ENCODE peak calls at places on chromosome 14, in seven cellular contexts. One of them, this sample, is unnamed.
A peak's percentile ranks its signal among the peaks of the same experiment; 100 is the strongest.

GRCh38 chr14:64826845-64827244 is 52.9 kb downstream of the SPTB start:
- DNase-seq in GM12892: no peak
- DNase-seq in heart left ventricle: no peak
- DNase-seq in uterus: no peak
- DNase-seq in IMR-90: no peak
- DNase-seq in ovary: no peak
- DNase-seq in lower leg skin: no peak
- DNase-seq in this sample: no peak

GRCh38 chr14:104367811-104368750 is 211.5 kb upstream of the C14orf180 start:
- DNase-seq in lower leg skin: no peak
- DNase-seq in uterus: no peak
- DNase-seq in IMR-90: no peak
- DNase-seq in GM12892: no peak
- DNase-seq in heart left ventricle: peak; percentile 14
- DNase-seq in ovary: no peak
- DNase-seq in this sample: no peak

GRCh38 chr14:83023369-83023768 is 1489.7 kb upstream of the SEL1L start:
- DNase-seq in GM12892: no peak
- DNase-seq in ovary: no peak
- DNase-seq in IMR-90: no peak
- DNase-seq in uterus: no peak
- DNase-seq in lower leg skin: no peak
- DNase-seq in heart left ventricle: no peak
- DNase-seq in this sample: no peak

GRCh38 chr14:30621354-30621953 is 665 bp upstream of the SCFD1 start:
- DNase-seq in IMR-90: peak; percentile 3
- DNase-seq in uterus: no peak
- DNase-seq in ovary: peak; percentile 21
- DNase-seq in heart left ventricle: no peak
- DNase-seq in GM12892: no peak
- DNase-seq in lower leg skin: no peak
- DNase-seq in this sample: peak; percentile 4

GRCh38 chr14:105126126-105126969 is 42.2 kb downstream of the JAG2 start:
- DNase-seq in ovary: no peak
- DNase-seq in IMR-90: no peak
- DNase-seq in lower leg skin: no peak
- DNase-seq in heart left ventricle: no peak
- DNase-seq in GM12892: no peak
- DNase-seq in uterus: no peak
- DNase-seq in this sample: no peak

GRCh38 chr14:64474041-64474440 is 8.7 kb downstream of the AKAP5 start:
- DNase-seq in uterus: no peak
- DNase-seq in heart left ventricle: no peak
- DNase-seq in lower leg skin: no peak
- DNase-seq in GM12892: no peak
- DNase-seq in IMR-90: no peak
- DNase-seq in ovary: no peak
- DNase-seq in this sample: no peak

GRCh38 chr14:82720931-82721330 is 1187.3 kb upstream of the SEL1L start:
- DNase-seq in IMR-90: no peak
- DNase-seq in GM12892: no peak
- DNase-seq in heart left ventricle: no peak
- DNase-seq in lower leg skin: no peak
- DNase-seq in uterus: no peak
- DNase-seq in ovary: no peak
- DNase-seq in this sample: no peak

GRCh38 chr14:90456551-90456950 is 59.7 kb downstream of the CALM1 start:
- DNase-seq in heart left ventricle: no peak
- DNase-seq in uterus: no peak
- DNase-seq in GM12892: no peak
- DNase-seq in lower leg skin: no peak
- DNase-seq in IMR-90: no peak
- DNase-seq in ovary: no peak
- DNase-seq in this sample: no peak

GRCh38 chr14:100398044-100398443 is 74.9 kb downstream of the SLC25A47 start:
- DNase-seq in lower leg skin: no peak
- DNase-seq in GM12892: no peak
- DNase-seq in uterus: no peak
- DNase-seq in heart left ventricle: no peak
- DNase-seq in ovary: no peak
- DNase-seq in IMR-90: no peak
- DNase-seq in this sample: no peak

GRCh38 chr14:100767788-100768536 is 41.3 kb downstream of the DLK1 start:
- DNase-seq in lower leg skin: no peak
- DNase-seq in ovary: no peak
- DNase-seq in GM12892: no peak
- DNase-seq in IMR-90: no peak
- DNase-seq in uterus: no peak
- DNase-seq in heart left ventricle: no peak
- DNase-seq in this sample: no peak

GRCh38 chr14:33085799-33086198 is 147.1 kb downstream of the NPAS3 start:
- DNase-seq in ovary: no peak
- DNase-seq in GM12892: no peak
- DNase-seq in uterus: no peak
- DNase-seq in lower leg skin: no peak
- DNase-seq in IMR-90: no peak
- DNase-seq in heart left ventricle: no peak
- DNase-seq in this sample: no peak

GRCh38 chr14:102909911-102910310 is 12.6 kb upstream of the AMN start:
- DNase-seq in uterus: no peak
- DNase-seq in lower leg skin: no peak
- DNase-seq in IMR-90: no peak
- DNase-seq in heart left ventricle: no peak
- DNase-seq in GM12892: no peak
- DNase-seq in ovary: no peak
- DNase-seq in this sample: no peak

GRCh38 chr14:102911541-102911951 is 10.9 kb upstream of the AMN start:
- DNase-seq in lower leg skin: no peak
- DNase-seq in IMR-90: no peak
- DNase-seq in ovary: no peak
- DNase-seq in heart left ventricle: no peak
- DNase-seq in uterus: no peak
- DNase-seq in GM12892: no peak
- DNase-seq in this sample: no peak

GRCh38 chr14:102908766-102909455 is 13.6 kb upstream of the AMN start:
- DNase-seq in uterus: no peak
- DNase-seq in lower leg skin: no peak
- DNase-seq in GM12892: no peak
- DNase-seq in IMR-90: no peak
- DNase-seq in heart left ventricle: no peak
- DNase-seq in ovary: no peak
- DNase-seq in this sample: no peak

GRCh38 chr14:102909462-102909861 is 13.0 kb upstream of the AMN start:
- DNase-seq in uterus: no peak
- DNase-seq in heart left ventricle: no peak
- DNase-seq in IMR-90: no peak
- DNase-seq in lower leg skin: no peak
- DNase-seq in GM12892: no peak
- DNase-seq in ovary: no peak
- DNase-seq in this sample: no peak

DNA sequence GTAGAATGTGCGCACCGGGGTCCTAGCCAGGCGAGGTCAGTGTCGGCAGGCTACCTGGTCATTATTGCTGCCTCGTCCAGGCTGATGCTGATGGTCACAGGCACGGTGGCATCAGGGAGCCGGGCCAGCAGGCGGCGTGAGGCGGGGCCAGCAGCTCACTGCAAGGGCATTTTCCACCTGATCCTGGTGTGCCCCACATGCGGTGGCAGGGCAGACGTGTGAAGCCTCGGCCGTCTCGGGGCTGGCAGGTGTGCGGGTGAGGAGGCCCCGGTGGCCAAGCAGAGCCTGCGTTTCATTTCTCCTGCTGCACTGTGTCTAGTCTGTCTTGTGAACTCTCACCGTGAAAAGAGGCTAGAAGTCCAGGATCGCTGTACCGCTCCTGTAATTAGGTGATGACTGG is 12.0 kb upstream of the AMN start:
- DNase-seq in heart left ventricle: no peak
- DNase-seq in GM12892: no peak
- DNase-seq in lower leg skin: no peak
- DNase-seq in ovary: no peak
- DNase-seq in uterus: no peak
- DNase-seq in IMR-90: no peak
- DNase-seq in this sample: no peak
- TF ChIP-seq POLR2A in heart left ventricle: no peak
- TF ChIP-seq POLR2A in GM12892: no peak
- TF ChIP-seq POLR2A in lower leg skin: no peak
- TF ChIP-seq POLR2A in ovary: no peak
- TF ChIP-seq POLR2A in uterus: no peak
- TF ChIP-seq POLR2A in IMR-90: no peak
- TF ChIP-seq POLR2A in this sample: no peak

DNA sequence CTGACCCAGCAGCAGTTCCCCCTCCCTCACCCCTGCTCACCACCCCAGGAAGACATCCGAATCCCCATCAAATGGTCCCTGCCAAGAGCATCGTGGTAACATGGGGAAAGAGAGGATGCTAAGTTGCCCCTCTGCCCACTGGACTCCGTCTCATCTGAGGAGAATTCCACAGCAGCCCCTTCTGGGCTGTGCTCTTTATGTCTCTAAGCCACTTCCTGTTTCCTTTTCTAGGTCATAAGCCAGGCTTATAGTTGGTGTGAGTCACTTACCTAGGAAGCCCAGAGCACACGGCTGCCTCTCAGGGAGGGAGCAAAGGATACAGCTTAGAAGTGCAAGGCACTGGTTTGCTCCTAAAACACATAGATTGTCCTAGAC is 76.0 kb downstream of the VCPKMT start:
- DNase-seq in lower leg skin: no peak
- DNase-seq in uterus: no peak
- DNase-seq in IMR-90: peak; percentile 86
- DNase-seq in heart left ventricle: no peak
- DNase-seq in GM12892: no peak
- DNase-seq in ovary: no peak
- DNase-seq in this sample: no peak
- TF ChIP-seq POLR2A in lower leg skin: no peak
- TF ChIP-seq POLR2A in uterus: no peak
- TF ChIP-seq POLR2A in IMR-90: no peak
- TF ChIP-seq POLR2A in heart left ventricle: no peak
- TF ChIP-seq POLR2A in GM12892: peak; percentile 68
- TF ChIP-seq POLR2A in ovary: no peak
- TF ChIP-seq POLR2A in this sample: peak; percentile 62

GRCh38 chr14:75650253-75651058 is 10.2 kb downstream of the ERG28 start:
- DNase-seq in ovary: no peak
- DNase-seq in IMR-90: no peak
- DNase-seq in uterus: no peak
- DNase-seq in GM12892: no peak
- DNase-seq in heart left ventricle: no peak
- DNase-seq in lower leg skin: no peak
- DNase-seq in this sample: no peak
- TF ChIP-seq POLR2A in ovary: no peak
- TF ChIP-seq POLR2A in IMR-90: no peak
- TF ChIP-seq POLR2A in uterus: no peak
- TF ChIP-seq POLR2A in GM12892: no peak
- TF ChIP-seq POLR2A in heart left ventricle: no peak
- TF ChIP-seq POLR2A in lower leg skin: no peak
- TF ChIP-seq POLR2A in this sample: no peak

GRCh38 chr14:51239813-51240803 is at the start of gene TMX1:
- DNase-seq in lower leg skin: peak; percentile 94
- DNase-seq in GM12892: peak; percentile 85
- DNase-seq in heart left ventricle: peak; percentile 97
- DNase-seq in ovary: peak; percentile 94
- DNase-seq in IMR-90: peak; percentile 99
- DNase-seq in uterus: peak; percentile 96
- DNase-seq in this sample: peak; percentile 47
- TF ChIP-seq POLR2A in lower leg skin: no peak
- TF ChIP-seq POLR2A in GM12892: peak; percentile 96
- TF ChIP-seq POLR2A in heart left ventricle: no peak
- TF ChIP-seq POLR2A in ovary: peak; percentile 73
- TF ChIP-seq POLR2A in IMR-90: peak; percentile 83
- TF ChIP-seq POLR2A in uterus: peak; percentile 88
- TF ChIP-seq POLR2A in this sample: peak; percentile 87

DNA sequence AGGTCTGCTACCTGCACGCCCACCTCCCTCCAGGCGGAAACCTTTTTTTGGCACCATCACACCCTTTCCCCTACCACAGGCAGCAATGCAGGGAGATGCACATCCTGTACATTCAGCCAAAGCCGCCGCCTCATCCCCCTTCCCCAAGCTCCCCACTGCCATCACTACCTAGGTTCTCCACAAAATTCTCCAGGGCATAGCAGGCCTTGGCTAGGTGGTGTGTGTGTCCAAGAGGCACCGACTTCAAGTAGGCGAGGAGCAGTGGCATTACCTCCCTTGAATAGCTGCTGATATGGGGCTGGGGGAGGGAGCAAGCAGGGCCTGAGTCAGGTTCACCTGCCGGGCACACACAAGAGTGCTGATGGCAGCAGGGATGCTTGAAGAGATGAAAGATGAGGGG is 3.6 kb downstream of the IPO4 start:
- DNase-seq in heart left ventricle: no peak
- DNase-seq in lower leg skin: no peak
- DNase-seq in IMR-90: no peak
- DNase-seq in ovary: no peak
- DNase-seq in GM12892: no peak
- DNase-seq in uterus: no peak
- DNase-seq in this sample: no peak
- TF ChIP-seq POLR2A in heart left ventricle: no peak
- TF ChIP-seq POLR2A in lower leg skin: no peak
- TF ChIP-seq POLR2A in IMR-90: no peak
- TF ChIP-seq POLR2A in ovary: no peak
- TF ChIP-seq POLR2A in GM12892: peak; percentile 37
- TF ChIP-seq POLR2A in uterus: no peak
- TF ChIP-seq POLR2A in this sample: no peak

DNA sequence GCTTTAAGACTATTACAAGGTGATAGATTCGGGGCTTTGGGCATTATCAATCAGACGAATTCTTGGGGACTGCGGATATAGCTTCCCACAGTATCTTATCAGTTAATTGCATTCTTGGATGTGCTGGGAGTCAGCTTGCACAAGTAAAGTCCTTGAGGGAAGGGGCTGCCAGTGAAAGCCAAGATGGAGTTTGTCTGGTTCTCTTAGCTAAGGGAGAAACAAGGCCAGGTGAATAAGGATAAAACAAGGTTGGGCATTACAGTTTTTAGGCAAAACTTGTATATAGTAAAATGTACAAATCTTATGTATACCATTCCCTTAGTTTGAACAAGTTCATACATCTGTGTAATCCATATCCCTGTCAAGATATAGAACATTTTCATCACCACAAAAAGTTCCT is 5.5 kb downstream of the FBXO34 start:
- DNase-seq in uterus: no peak
- DNase-seq in lower leg skin: no peak
- DNase-seq in GM12892: no peak
- DNase-seq in heart left ventricle: no peak
- DNase-seq in IMR-90: no peak
- DNase-seq in ovary: no peak
- DNase-seq in this sample: no peak
- TF ChIP-seq POLR2A in uterus: no peak
- TF ChIP-seq POLR2A in lower leg skin: no peak
- TF ChIP-seq POLR2A in GM12892: no peak
- TF ChIP-seq POLR2A in heart left ventricle: no peak
- TF ChIP-seq POLR2A in IMR-90: no peak
- TF ChIP-seq POLR2A in ovary: no peak
- TF ChIP-seq POLR2A in this sample: no peak

This sample was measured in esophagus squamous epithelium.